ENCODE peak calls at places on chromosomes 4 and X, in four cellular contexts. G is right lobe of liver, F is colonic mucosa, H is tibial artery. Z is an unnamed sample.
A peak's percentile ranks its signal among the peaks of the same experiment; 100 is the strongest.

GRCh38 chr4:127143460-127144190 is 489.1 kb upstream of the INTU start:
- DNase-seq in G (no peak), F (no peak), H (no peak), Z (no peak)

GRCh38 chrX:108353452-108353851 is 84.8 kb downstream of the COL4A6 start:
- DNase-seq in G (no peak), F (no peak), H (no peak), Z (no peak)

GRCh38 chrX:39456894-39457600 is 640.7 kb downstream of the BCOR start:
- DNase-seq in G (no peak), F (no peak), H (no peak), Z (no peak)

GRCh38 chrX:121008920-121009319 is 23.4 kb upstream of the CT47A1 start:
- DNase-seq in G (no peak), F (no peak), H (no peak), Z (no peak)

GRCh38 chrX:41917517-41917916 is 5.8 kb downstream of the CASK start:
- DNase-seq in G (no peak), F (no peak), H (no peak), Z (no peak)

GRCh38 chr4:37794046-37794445 is 32.4 kb upstream of the PGM2 start:
- DNase-seq in G (no peak), F (no peak), H (no peak), Z (no peak)

GRCh38 chr4:55033296-55033695 is 92.1 kb downstream of the KDR start:
- DNase-seq in G (no peak), F (no peak), H (no peak), Z (no peak)

GRCh38 chr4:170348945-170349344 is 259.2 kb upstream of the AADAT start:
- DNase-seq in G (no peak), F (no peak), H (no peak), Z (no peak)

GRCh38 chrX:129427267-129427666 is 96.0 kb downstream of the SMARCA1 start:
- DNase-seq in G (no peak), F (no peak), H (no peak), Z (no peak)

GRCh38 chr4:4462970-4463369 is 76.1 kb downstream of the NSG1 start:
- DNase-seq in G (no peak), F (no peak), H (no peak), Z (no peak)

GRCh38 chrX:103329991-103330390 is at the start of gene TCEAL7:
- DNase-seq in G (no peak), F (no peak), H (no peak), Z (no peak)

DNA sequence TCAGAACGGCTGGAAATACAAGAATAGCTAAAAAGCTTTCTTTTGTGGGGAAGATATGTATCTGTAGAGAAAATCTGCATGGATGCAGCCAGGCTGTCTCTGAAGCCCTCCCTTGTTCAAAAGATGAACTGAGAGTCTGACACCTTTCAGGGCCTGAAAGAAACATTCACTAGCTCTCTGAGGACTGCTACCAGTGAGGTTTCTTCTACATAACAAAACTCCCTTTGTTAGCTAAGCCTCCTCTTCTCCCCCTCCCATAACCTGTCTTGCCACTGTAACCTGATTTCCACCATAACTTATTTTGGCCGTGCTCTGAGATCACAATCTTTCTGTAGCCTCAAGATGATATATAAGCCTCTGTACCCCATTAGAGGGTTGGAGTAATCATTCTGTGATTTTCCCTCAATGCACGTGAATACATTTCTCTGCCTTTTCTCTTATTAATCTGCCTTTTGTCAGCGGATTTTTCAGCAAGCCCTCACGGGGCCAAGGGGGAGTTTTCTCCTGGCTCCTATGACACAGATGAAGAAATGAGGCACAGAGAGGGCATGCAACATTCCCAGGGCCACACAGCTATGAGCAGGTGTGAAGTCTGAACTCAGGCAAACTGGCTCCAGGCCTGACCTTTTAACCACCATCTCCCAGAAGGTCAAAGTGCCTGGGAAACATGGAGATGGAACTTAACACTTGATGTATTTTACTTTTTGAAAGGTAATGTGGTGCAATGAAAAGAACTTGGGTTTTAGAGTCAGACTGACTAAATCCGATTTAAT is 161.6 kb upstream of the PRDX4 start:
- DNase-seq in G (no peak), F (no peak), H (no peak), Z (no peak)
- H3K27ac ChIP-seq in G (no peak overlapping the region), F (no peak overlapping the region), H (peak overlapping the region; percentile 76), Z (no peak overlapping the region)

GRCh38 chr4:39712819-39713607 is 15.1 kb downstream of the UBE2K start:
- DNase-seq in G (peak; percentile 52), F (no peak), H (no peak), Z (no peak)

GRCh38 chr4:39714171-39714570 is 16.2 kb downstream of the UBE2K start:
- DNase-seq in G (no peak), F (no peak), H (no peak), Z (no peak)

GRCh38 chr4:39716356-39716755 is 18.4 kb downstream of the UBE2K start:
- DNase-seq in G (peak; percentile 28), F (no peak), H (no peak), Z (no peak)

GRCh38 chr4:39715788-39716187 is 17.9 kb downstream of the UBE2K start:
- DNase-seq in G (no peak), F (no peak), H (no peak), Z (no peak)

GRCh38 chr4:39713691-39714090 is 15.8 kb downstream of the UBE2K start:
- DNase-seq in G (no peak), F (no peak), H (no peak), Z (no peak)
- H3K27ac ChIP-seq in G (no peak overlapping the region), F (no peak overlapping the region), H (peak overlapping the region; percentile 38), Z (no peak overlapping the region)

GRCh38 chr4:2592572-2592971 is 56.1 kb downstream of the FAM193A start:
- DNase-seq in G (no peak), F (no peak), H (no peak), Z (no peak)
- H3K27ac ChIP-seq in G (no peak overlapping the region), F (no peak overlapping the region), H (no peak overlapping the region), Z (no peak overlapping the region)

GRCh38 chr4:11710484-11710883 is 281.8 kb upstream of the HS3ST1 start:
- DNase-seq in G (no peak), F (no peak), H (no peak), Z (no peak)
- H3K27ac ChIP-seq in G (no peak overlapping the region), F (no peak overlapping the region), H (no peak overlapping the region), Z (no peak overlapping the region)

GRCh38 chr4:164177753-164178152 is 576.2 kb upstream of the SMIM31 start:
- DNase-seq in G (no peak), F (no peak), H (no peak), Z (no peak)
- H3K27ac ChIP-seq in G (no peak overlapping the region), F (no peak overlapping the region), H (no peak overlapping the region), Z (no peak overlapping the region)

GRCh38 chr4:106529348-106530033 is 160.9 kb upstream of the GIMD1 start:
- DNase-seq in G (no peak), F (no peak), H (no peak), Z (no peak)
- H3K27ac ChIP-seq in G (no peak overlapping the region), F (no peak overlapping the region), H (no peak overlapping the region), Z (peak overlapping the region; percentile 83)